ENCODE peak calls at places on chromosomes 4 and X, in eight cellular contexts. R is bronchial epithelial cell, D is left lung, H is retinal pigment epithelial cell, X is uterus, N is OCI-LY7, P is fibroblast of lung, K is kidney epithelial cell. B is an unnamed sample.

GRCh38 chr4:10983274-10983673 is 298.7 kb upstream of the CLNK start:
- DNase-seq in R (peak; percentile 54), D (no peak), H (no peak), X (no peak), N (peak; percentile 3), P (no peak), K (no peak), B (no peak)

GRCh38 chrX:39953879-39954278 is 143.9 kb downstream of the BCOR start:
- DNase-seq in R (peak; percentile 76), D (peak; percentile 86), H (peak; percentile 29), X (no peak), N (no peak), P (peak; percentile 77), K (peak; percentile 48), B (no peak)

GRCh38 chr4:87354168-87355102 is 31.8 kb upstream of the HSD17B13 start:
- DNase-seq in R (peak; percentile 78), D (no peak), H (no peak), X (no peak), N (no peak), P (peak; percentile 60), K (no peak), B (no peak)

GRCh38 chrX:68725966-68726365 is 78.5 kb downstream of the STARD8 start:
- DNase-seq in R (no peak), D (no peak), H (no peak), X (no peak), N (no peak), P (no peak), K (no peak), B (no peak)

GRCh38 chr4:153211986-153212720 is 7.9 kb downstream of the TRIM2 start:
- DNase-seq in R (peak; percentile 74), D (no peak), H (no peak), X (no peak), N (no peak), P (peak; percentile 76), K (no peak), B (no peak)

GRCh38 chr4:22999419-22999818 is 306.7 kb downstream of the GBA3 start:
- DNase-seq in R (no peak), D (no peak), H (no peak), X (no peak), N (no peak), P (peak; percentile 24), K (no peak), B (no peak)

GRCh38 chr4:140926672-140927071 is 170.5 kb upstream of the TBC1D9 start:
- DNase-seq in R (no peak), D (no peak), H (no peak), X (no peak), N (no peak), P (no peak), K (no peak), B (no peak)

GRCh38 chr4:45855857-45856256 is 268.0 kb downstream of the GABRG1 start:
- DNase-seq in R (no peak), D (no peak), H (no peak), X (no peak), N (no peak), P (no peak), K (no peak), B (no peak)

GRCh38 chr4:4541040-4541631 is 712 bp downstream of the STX18 start:
- DNase-seq in R (peak; percentile 86), D (no peak), H (no peak), X (no peak), N (peak; percentile 45), P (peak; percentile 58), K (no peak), B (peak; percentile 70)

GRCh38 chr4:4260185-4260751 is 12.2 kb upstream of the TMEM128 start:
- DNase-seq in R (peak; percentile 72), D (no peak), H (no peak), X (no peak), N (peak; percentile 87), P (peak; percentile 72), K (no peak), B (no peak)

GRCh38 chrX:10416424-10416823 is 204.0 kb downstream of the MID1 start:
- DNase-seq in R (no peak), D (no peak), H (no peak), X (no peak), N (no peak), P (no peak), K (no peak), B (no peak)

GRCh38 chr4:183304538-183304937 is 15.5 kb downstream of the CLDN22 start:
- DNase-seq in R (no peak), D (no peak), H (no peak), X (no peak), N (no peak), P (no peak), K (no peak), B (no peak)

GRCh38 chr4:100386270-100386669 is 131.6 kb downstream of the EMCN start:
- DNase-seq in R (no peak), D (no peak), H (no peak), X (no peak), N (no peak), P (no peak), K (no peak), B (no peak)

GRCh38 chrX:290476-291166 is 9.4 kb downstream of the PLCXD1 start:
- DNase-seq in R (no peak), D (peak; percentile 57), H (no peak), X (no peak), N (no peak), P (no peak), K (no peak), B (no peak)

GRCh38 chr4:81040175-81040659 is 9.7 kb downstream of the BMP3 start:
- DNase-seq in R (peak; percentile 38), D (no peak), H (no peak), X (no peak), N (peak; percentile 82), P (peak; percentile 56), K (no peak), B (no peak)

GRCh38 chr4:2650276-2650675 is 105.9 kb downstream of the TNIP2 start:
- DNase-seq in R (no peak), D (no peak), H (no peak), X (no peak), N (no peak), P (no peak), K (no peak), B (no peak)

GRCh38 chr4:189202182-189202868 is 738.3 kb upstream of the FRG1 start:
- DNase-seq in R (peak; percentile 25), D (peak; percentile 81), H (no peak), X (peak; percentile 25), N (peak; percentile 35), P (peak; percentile 93), K (no peak), B (no peak)

GRCh38 chr4:78956979-78957378 is 17.7 kb upstream of the PAQR3 start:
- DNase-seq in R (no peak), D (no peak), H (no peak), X (no peak), N (no peak), P (no peak), K (no peak), B (no peak)

GRCh38 chrX:136055651-136056221 is 70.5 kb downstream of the SLC9A6 start:
- DNase-seq in R (peak; percentile 8), D (no peak), H (no peak), X (peak; percentile 51), N (no peak), P (peak; percentile 94), K (no peak), B (no peak)

GRCh38 chr4:1072830-1073446 is 40.4 kb downstream of the RNF212 start:
- DNase-seq in R (peak; percentile 60), D (no peak), H (no peak), X (peak; percentile 53), N (peak; percentile 67), P (peak; percentile 65), K (no peak), B (peak; percentile 2)

DNA sequence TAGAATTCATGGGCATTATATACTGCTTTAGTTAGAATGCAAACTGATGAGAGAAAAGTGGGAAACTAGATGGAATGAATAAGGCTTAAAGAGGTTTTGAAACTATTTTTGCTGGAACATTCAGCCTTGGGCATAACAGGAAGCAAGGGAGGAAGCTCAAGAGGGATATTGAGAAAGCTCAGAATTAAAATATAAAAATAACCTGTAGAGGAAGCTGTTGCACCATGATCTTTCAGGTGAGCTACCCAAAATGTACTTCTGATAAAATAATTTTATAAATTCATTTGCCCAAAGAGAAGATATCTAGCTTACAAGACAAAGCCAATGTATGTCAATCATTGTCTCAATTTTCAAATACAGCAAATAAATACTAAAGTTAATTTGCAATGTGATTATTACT is 11.3 kb downstream of the GC start:
- DNase-seq in R (peak; percentile 23), D (no peak), H (no peak), X (no peak), N (no peak), P (no peak), K (no peak), B (no peak)
- TF ChIP-seq CTCF in R (peak; percentile 39), D (peak; percentile 19), H (no peak), X (no peak), N (peak; percentile 20), P (no peak), K (no peak), B (peak; percentile 51)

GRCh38 chr4:159455675-159456235 is 352.9 kb downstream of the RAPGEF2 start:
- DNase-seq in R (peak; percentile 66), D (no peak), H (no peak), X (no peak), N (peak; percentile 28), P (peak; percentile 56), K (no peak), B (no peak)
- TF ChIP-seq CTCF in R (peak; percentile 59), D (peak; percentile 53), H (peak; percentile 85), X (no peak), N (peak; percentile 79), P (peak; percentile 83), K (peak; percentile 87), B (peak; percentile 94)

GRCh38 chrX:37922926-37923325 is 75.6 kb upstream of the DYNLT3 start:
- DNase-seq in R (no peak), D (no peak), H (no peak), X (no peak), N (no peak), P (no peak), K (no peak), B (no peak)

GRCh38 chrX:37921758-37922157 is 74.4 kb upstream of the DYNLT3 start:
- DNase-seq in R (peak; percentile 80), D (no peak), H (no peak), X (no peak), N (no peak), P (peak; percentile 8), K (no peak), B (no peak)

DNA sequence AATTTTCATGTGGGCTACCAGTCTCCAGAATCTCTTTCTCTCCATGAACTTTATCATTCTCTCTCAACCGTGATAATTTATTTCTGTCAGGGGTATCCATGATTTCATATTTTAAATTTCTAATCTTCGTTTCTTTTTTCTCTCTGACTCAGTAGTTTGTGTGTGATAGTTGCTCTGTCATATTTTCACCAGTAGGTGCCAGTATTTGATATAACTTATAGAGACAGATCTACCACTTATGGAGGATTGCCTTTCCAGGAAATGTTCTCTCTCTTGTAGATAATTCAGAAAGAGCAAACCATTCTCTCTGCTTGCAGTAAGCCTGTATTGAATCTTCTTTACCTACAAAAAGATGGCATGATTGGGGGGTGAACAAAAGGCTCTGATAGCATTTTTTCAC is 79.3 kb upstream of the DYNLT3 start:
- DNase-seq in R (peak; percentile 36), D (no peak), H (no peak), X (no peak), N (peak; percentile 40), P (peak; percentile 57), K (no peak), B (no peak)
- TF ChIP-seq CTCF in R (peak; percentile 30), D (peak; percentile 42), H (peak; percentile 44), X (peak; percentile 60), N (peak; percentile 77), P (no peak), K (peak; percentile 31), B (peak; percentile 55)

GRCh38 chr4:53505947-53506346 is 85.3 kb downstream of the LNX1 start:
- DNase-seq in R (peak; percentile 18), D (no peak), H (no peak), X (no peak), N (no peak), P (peak; percentile 46), K (no peak), B (no peak)
- TF ChIP-seq CTCF in R (peak; percentile 23), D (no peak), H (no peak), X (no peak), N (peak; percentile 25), P (peak; percentile 39), K (no peak), B (peak; percentile 46)